ENCODE peak calls at places on chromosomes 11 and 22, in four cellular contexts. U is mucosa of descending colon, J is transverse colon, X is OCI-LY7. G is an unnamed sample. For H3K9me3, the result is how much of the 10 kb centered on the place peaks cover.

GRCh38 chr11:117676501-117676900 is 120.5 kb downstream of the DSCAML1 start:
- DNase-seq in U (no peak), J (no peak), X (no peak), G (no peak)

GRCh38 chr11:19829109-19829790 is 116.6 kb downstream of the NAV2 start:
- DNase-seq in U (no peak), J (peak), X (no peak), G (no peak)

GRCh38 chr11:10909141-10909883 is 51.5 kb upstream of the ZBED5 start:
- DNase-seq in U (no peak), J (no peak), X (no peak), G (no peak)

GRCh38 chr11:12577746-12578644 is 96.2 kb upstream of the TEAD1 start:
- DNase-seq in U (no peak), J (no peak), X (no peak), G (no peak)

GRCh38 chr11:62322524-62322923 is 14.7 kb upstream of the ASRGL1 start:
- DNase-seq in U (no peak), J (no peak), X (no peak), G (no peak)

GRCh38 chr11:46808804-46809431 is 37.2 kb downstream of the CKAP5 start:
- DNase-seq in U (no peak), J (no peak), X (peak), G (no peak)

GRCh38 chr22:50276143-50276542 is 6.0 kb upstream of the MAPK11 start:
- DNase-seq in U (peak), J (peak), X (peak), G (peak)

GRCh38 chr11:18245396-18245795 is 3.1 kb downstream of the SAA2 start:
- DNase-seq in U (no peak), J (no peak), X (no peak), G (no peak)

GRCh38 chr22:43408009-43408408 is 3.8 kb upstream of the MPPED1 start:
- DNase-seq in U (no peak), J (no peak), X (no peak), G (no peak)

GRCh38 chr11:1736447-1736992 is 13.9 kb downstream of the IFITM10 start:
- DNase-seq in U (no peak), J (no peak), X (no peak), G (no peak)

GRCh38 chr22:29331213-29331612 is 15.7 kb upstream of the RASL10A start:
- DNase-seq in U (no peak), J (no peak), X (no peak), G (no peak)

GRCh38 chr22:23070418-23071162 is at the start of gene GNAZ:
- DNase-seq in U (peak), J (no peak), X (peak), G (no peak)

GRCh38 chr22:25048659-25049657 is 96.4 kb downstream of the KIAA1671 start:
- DNase-seq in U (peak), J (peak), X (peak), G (peak)

GRCh38 chr11:34349882-34350281 is 7.9 kb downstream of the ABTB2 start:
- DNase-seq in U (no peak), J (no peak), X (no peak), G (no peak)

GRCh38 chr11:100151944-100152343 is 535.1 kb upstream of the ARHGAP42 start:
- DNase-seq in U (no peak), J (no peak), X (no peak), G (no peak)

GRCh38 chr11:95832763-95833162 is 42.5 kb downstream of the CEP57 start:
- DNase-seq in U (no peak), J (no peak), X (no peak), G (no peak)

GRCh38 chr11:122180435-122180834 is 64.4 kb upstream of the BLID start:
- DNase-seq in U (no peak), J (no peak), X (no peak), G (no peak)

GRCh38 chr11:128182844-128183243 is 404.5 kb downstream of the ETS1 start:
- DNase-seq in U (no peak), J (no peak), X (no peak), G (no peak)

GRCh38 chr11:94077568-94078293 is 50.9 kb upstream of the PANX1 start:
- DNase-seq in U (no peak), J (no peak), X (no peak), G (no peak)

GRCh38 chr11:65417221-65417701 is 5.3 kb upstream of the NEAT1 start:
- DNase-seq in U (no peak), J (peak), X (peak), G (peak)

GRCh38 chr11:66324626-66325025 is 7.8 kb upstream of the CD248 start:
- DNase-seq in U (no peak), J (no peak), X (no peak), G (no peak)

GRCh38 chr22:20777420-20778177 is 3.7 kb downstream of the SERPIND1 start:
- DNase-seq in U (no peak), J (peak), X (no peak), G (no peak)

GRCh38 chr22:45554040-45554406 is 51.3 kb downstream of the FBLN1 start:
- DNase-seq in U (no peak), J (no peak), X (peak), G (no peak)

GRCh38 chr11:7520011-7520942 is 6.5 kb downstream of the PPFIBP2 start:
- DNase-seq in U (no peak), J (no peak), X (peak), G (no peak)

DNA sequence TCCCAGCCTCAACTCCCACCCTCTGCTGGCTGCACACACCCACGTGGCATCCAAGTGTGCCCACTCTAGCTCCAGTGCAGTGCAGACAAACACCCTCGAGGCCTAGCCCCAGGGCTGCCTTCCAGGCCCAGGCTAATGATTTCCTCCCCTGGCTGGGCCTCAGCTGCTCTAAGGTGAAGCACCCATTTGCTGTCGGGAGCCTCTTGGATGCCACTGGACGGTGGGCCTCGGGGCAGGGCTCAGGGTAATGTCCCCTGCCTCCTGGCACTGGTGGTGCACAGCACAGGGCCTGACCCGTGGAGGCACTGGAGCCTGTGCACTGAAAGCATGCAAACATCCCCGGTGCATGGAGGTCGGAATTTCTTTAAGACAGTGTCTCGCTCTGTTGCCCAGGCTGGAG is 635.2 kb downstream of the TBC1D22A start:
- DNase-seq in U (no peak), J (no peak), X (no peak), G (no peak)
- H3K9me3 ChIP-seq in U (under half), J (under half), X (under half), G (under half)

GRCh38 chr22:35661377-35661937 is 13.2 kb downstream of the APOL6 start:
- DNase-seq in U (no peak), J (no peak), X (no peak), G (no peak)

GRCh38 chr22:35664955-35665577 is 16.8 kb downstream of the APOL6 start:
- DNase-seq in U (no peak), J (no peak), X (peak), G (no peak)

GRCh38 chr22:35657571-35658312 is 9.5 kb downstream of the APOL6 start:
- DNase-seq in U (no peak), J (no peak), X (no peak), G (no peak)

GRCh38 chr22:35663371-35663770 is 15.1 kb downstream of the APOL6 start:
- DNase-seq in U (no peak), J (no peak), X (no peak), G (no peak)
- H3K9me3 ChIP-seq in U (under half), J (under half), X (half or more), G (under half)

DNA sequence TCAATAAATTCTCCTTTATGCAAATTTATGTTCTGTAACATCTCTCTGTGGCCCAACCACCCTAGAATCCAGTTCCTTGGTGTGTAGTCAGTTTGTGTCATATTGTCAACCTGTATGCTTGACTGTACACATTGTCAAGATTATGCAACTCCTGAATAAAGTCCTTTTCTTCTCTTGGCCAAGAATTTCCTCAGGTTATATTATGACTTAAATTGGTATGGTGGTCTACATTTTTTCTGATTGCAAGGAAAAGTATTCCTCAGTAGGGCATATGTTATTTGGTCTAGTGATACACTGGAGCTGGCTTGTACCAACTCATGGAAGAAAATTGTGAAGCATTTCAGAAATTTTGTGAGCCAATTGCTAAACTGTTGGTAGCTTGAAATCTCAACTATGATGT is 482.8 kb upstream of the CHORDC1 start:
- DNase-seq in U (no peak), J (no peak), X (no peak), G (no peak)
- H3K9me3 ChIP-seq in U (under half), J (under half), X (under half), G (under half)

DNA sequence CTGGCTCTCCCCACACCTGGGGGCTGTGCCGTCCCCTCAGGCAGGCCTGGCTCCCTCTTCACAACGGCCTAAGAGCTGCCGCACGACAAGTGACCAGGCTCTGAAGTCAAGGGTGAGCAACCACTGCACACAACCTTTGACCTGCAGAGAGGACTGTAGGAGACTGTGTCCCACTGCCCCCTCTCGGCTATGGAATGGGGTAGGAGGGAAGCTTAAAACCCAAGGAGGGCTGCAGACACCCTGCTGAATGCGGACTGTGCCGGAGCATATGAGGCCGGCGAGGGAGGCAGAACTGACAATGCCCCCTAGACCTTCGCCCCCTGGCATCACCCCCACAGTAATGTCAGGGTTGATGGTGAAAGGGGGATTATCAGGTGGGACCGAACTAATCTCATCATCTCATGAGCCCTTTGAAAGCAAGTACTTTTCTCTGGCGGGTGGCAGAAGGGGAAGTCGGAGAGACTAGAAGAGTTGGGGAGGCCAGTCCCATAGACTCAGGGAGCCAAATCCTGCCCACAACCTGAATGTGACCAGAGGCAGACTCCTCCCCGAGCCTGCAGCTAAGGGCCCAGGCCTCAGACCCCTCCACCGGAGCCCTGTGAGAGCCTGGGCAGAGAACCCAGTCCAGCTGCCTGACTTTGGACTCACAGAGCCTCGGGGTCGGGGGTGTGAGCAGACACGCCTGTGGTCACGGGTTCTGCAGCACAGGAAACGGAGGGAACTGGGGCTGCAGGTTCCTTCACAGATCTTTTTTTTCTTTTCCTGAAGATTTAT is 312.1 kb downstream of the CTTN start:
- DNase-seq in U (no peak), J (no peak), X (no peak), G (no peak)
- H3K9me3 ChIP-seq in U (under half), J (under half), X (under half), G (under half)

GRCh38 chr11:63639195-63639832 is 25.1 kb upstream of the PLAAT3 start:
- DNase-seq in U (no peak), J (no peak), X (peak), G (no peak)
- H3K9me3 ChIP-seq in U (under half), J (under half), X (under half), G (under half)

DNA sequence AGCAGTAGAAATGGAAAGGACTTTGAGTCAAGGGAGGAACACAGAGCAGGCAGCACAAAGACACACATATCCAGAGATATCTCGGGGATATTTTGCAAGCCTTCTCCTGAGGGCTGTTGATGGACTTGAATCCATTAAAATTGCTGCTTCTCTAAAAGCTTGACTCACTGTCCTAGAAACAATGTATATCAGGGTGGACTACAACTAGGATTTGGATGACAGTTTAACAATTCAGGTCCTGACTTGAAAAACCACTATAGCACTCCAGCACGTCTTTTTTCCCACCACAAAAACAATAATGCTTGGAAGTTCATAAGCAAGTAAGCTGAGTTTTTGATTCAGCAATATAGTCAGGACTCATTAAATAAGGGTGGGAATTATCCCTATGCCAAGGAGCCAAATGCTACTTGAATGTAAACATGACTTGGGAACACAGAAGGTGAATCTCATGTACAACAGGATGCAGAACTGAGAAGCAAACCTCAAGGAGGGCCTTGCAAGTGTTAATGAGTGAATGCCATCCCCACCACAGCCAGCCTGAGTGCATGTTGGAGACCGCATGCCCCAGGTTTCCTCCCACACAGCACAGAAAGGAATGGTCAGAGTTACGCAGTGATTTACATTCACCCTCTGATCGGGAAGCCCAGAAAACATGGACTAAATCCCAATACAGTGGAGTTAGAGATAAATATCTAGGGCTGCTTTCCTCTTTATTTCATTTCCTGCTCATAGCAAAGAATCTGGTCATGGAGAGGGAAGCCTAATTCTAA is 98.3 kb upstream of the OR9G4 start:
- DNase-seq in U (no peak), J (no peak), X (no peak), G (no peak)
- H3K9me3 ChIP-seq in U (under half), J (under half), X (under half), G (under half)

GRCh38 chr11:16011396-16011795 is 344.9 kb downstream of the SOX6 start:
- DNase-seq in U (no peak), J (no peak), X (no peak), G (no peak)
- H3K9me3 ChIP-seq in U (under half), J (under half), X (under half), G (under half)

DNA sequence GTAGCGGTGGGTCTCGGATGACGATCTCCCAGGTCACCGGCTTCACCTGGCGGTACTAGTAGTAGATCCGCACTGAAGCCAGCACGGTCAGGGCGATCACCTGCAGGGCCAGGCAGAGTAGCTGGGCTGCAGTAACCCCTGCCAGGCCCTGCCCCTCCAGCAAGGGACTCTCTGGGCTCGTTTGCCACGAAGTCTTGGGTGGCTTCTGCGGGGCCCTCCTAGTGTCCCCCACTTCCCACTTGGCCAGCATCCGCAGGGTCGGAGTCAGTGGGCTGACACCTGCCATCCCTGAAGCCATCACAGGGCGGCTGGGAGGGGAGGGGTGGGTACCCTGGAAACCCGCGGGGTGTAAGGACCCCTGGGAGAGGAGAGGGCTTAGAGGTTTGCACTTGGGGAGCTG is 214.0 kb downstream of the OR4C45 start:
- DNase-seq in U (no peak), J (no peak), X (no peak), G (no peak)
- H3K9me3 ChIP-seq in U (half or more), J (under half), X (under half), G (under half)